ENCODE peak calls at places on chromosomes 7 and 10, in eight cellular contexts. G is foreskin fibroblast; O is lung; Q is AG08395; L is CD14-positive monocyte; U is GM03348; W is activated CD4-positive, alpha-beta T cell treated with anti-CD3 and anti-CD28 coated beads, Interleukin-2, amount 10 ng/mL, durations not matched to agents 7 days and 5 days; J is RWPE1. M is an unnamed sample.
A peak's percentile ranks its signal among the peaks of the same experiment; 100 is the strongest.

GRCh38 chr7:36904802-36905201 is 180.5 kb upstream of the AOAH start:
- DNase-seq in G (no peak), O (no peak), Q (no peak), L (no peak), U (no peak), W (no peak), J (no peak), M (no peak)

GRCh38 chr7:150404172-150404784 is 25.1 kb downstream of the ZNF775 start:
- DNase-seq in G (no peak), O (no peak), Q (no peak), L (no peak), U (no peak), W (no peak), J (no peak), M (no peak)

GRCh38 chr7:149126662-149127321 is 668 bp upstream of the ZNF425 start:
- DNase-seq in G (peak; percentile 60), O (peak; percentile 62), Q (peak; percentile 49), L (peak; percentile 48), U (peak; percentile 74), W (peak; percentile 61), J (peak; percentile 27), M (no peak)

GRCh38 chr7:114141415-114141814 is 222.6 kb upstream of the PPP1R3A start:
- DNase-seq in G (peak; percentile 44), O (no peak), Q (no peak), L (no peak), U (no peak), W (no peak), J (no peak), M (no peak)

GRCh38 chr10:102758226-102758932 is 14.6 kb downstream of the WBP1L start:
- DNase-seq in G (no peak), O (no peak), Q (no peak), L (no peak), U (no peak), W (no peak), J (no peak), M (no peak)

GRCh38 chr7:18361756-18362155 is 133.8 kb upstream of the HDAC9 start:
- DNase-seq in G (no peak), O (no peak), Q (no peak), L (no peak), U (no peak), W (no peak), J (peak; percentile 5), M (no peak)

GRCh38 chr7:113730309-113730955 is 188.4 kb downstream of the PPP1R3A start:
- DNase-seq in G (peak; percentile 68), O (no peak), Q (peak; percentile 2), L (no peak), U (peak; percentile 3), W (no peak), J (no peak), M (no peak)

GRCh38 chr10:126175586-126176258 is 212.6 kb downstream of the ADAM12 start:
- DNase-seq in G (peak; percentile 23), O (no peak), Q (no peak), L (no peak), U (no peak), W (no peak), J (no peak), M (no peak)

GRCh38 chr7:137343483-137343841 is at the start of gene PTN:
- DNase-seq in G (peak; percentile 80), O (no peak), Q (peak; percentile 49), L (no peak), U (peak; percentile 67), W (no peak), J (peak; percentile 2), M (no peak)

GRCh38 chr7:76257973-76258372 is 44.5 kb upstream of the HSPB1 start:
- DNase-seq in G (no peak), O (no peak), Q (no peak), L (no peak), U (no peak), W (no peak), J (no peak), M (no peak)

GRCh38 chr10:109427421-109427820 is 495.9 kb downstream of the XPNPEP1 start:
- DNase-seq in G (peak; percentile 40), O (no peak), Q (peak; percentile 8), L (no peak), U (peak; percentile 21), W (no peak), J (no peak), M (no peak)

GRCh38 chr7:27677912-27678612 is 15.4 kb upstream of the HIBADH start:
- DNase-seq in G (peak; percentile 93), O (no peak), Q (peak; percentile 92), L (no peak), U (peak; percentile 84), W (no peak), J (peak; percentile 96), M (no peak)

GRCh38 chr7:1700086-1700485 is 30.0 kb downstream of the ELFN1 start:
- DNase-seq in G (no peak), O (no peak), Q (no peak), L (peak; percentile 22), U (no peak), W (no peak), J (no peak), M (no peak)

GRCh38 chr7:108492742-108493141 is 33.2 kb downstream of the PNPLA8 start:
- DNase-seq in G (no peak), O (no peak), Q (no peak), L (no peak), U (no peak), W (no peak), J (no peak), M (no peak)

GRCh38 chr7:38398725-38399321 is 125.4 kb upstream of the TARP start:
- DNase-seq in G (peak; percentile 66), O (peak; percentile 46), Q (peak; percentile 72), L (no peak), U (peak; percentile 77), W (peak; percentile 52), J (peak; percentile 36), M (peak; percentile 14)

GRCh38 chr7:157312941-157313340 is 23.9 kb upstream of the DNAJB6 start:
- DNase-seq in G (no peak), O (no peak), Q (no peak), L (no peak), U (no peak), W (no peak), J (no peak), M (no peak)

GRCh38 chr10:132700168-132701098 is 85.5 kb downstream of the NKX6-2 start:
- DNase-seq in G (peak; percentile 82), O (no peak), Q (peak; percentile 39), L (no peak), U (no peak), W (no peak), J (no peak), M (no peak)

GRCh38 chr7:107039199-107039900 is 5.2 kb upstream of the PRKAR2B start:
- DNase-seq in G (no peak), O (no peak), Q (no peak), L (no peak), U (no peak), W (no peak), J (no peak), M (no peak)

GRCh38 chr10:124353091-124353815 is 65.5 kb downstream of the OAT start:
- DNase-seq in G (no peak), O (no peak), Q (no peak), L (no peak), U (no peak), W (no peak), J (no peak), M (no peak)

GRCh38 chr10:21159669-21160068 is 262.6 kb upstream of the NEBL start:
- DNase-seq in G (no peak), O (no peak), Q (no peak), L (no peak), U (no peak), W (no peak), J (no peak), M (no peak)

GRCh38 chr10:133528845-133529575 is 1.8 kb downstream of the CYP2E1 start:
- DNase-seq in G (peak; percentile 13), O (no peak), Q (peak; percentile 35), L (no peak), U (peak; percentile 80), W (no peak), J (no peak), M (peak; percentile 45)

GRCh38 chr7:98372993-98373392 is 27.9 kb downstream of the BAIAP2L1 start:
- DNase-seq in G (peak; percentile 76), O (no peak), Q (peak; percentile 68), L (no peak), U (peak; percentile 51), W (no peak), J (peak; percentile 76), M (no peak)

GRCh38 chr7:130921391-130922180 is 187.6 kb upstream of the KLF14 start:
- DNase-seq in G (peak; percentile 80), O (no peak), Q (peak; percentile 40), L (no peak), U (no peak), W (no peak), J (no peak), M (no peak)

GRCh38 chr10:114265392-114266053 is 26.5 kb downstream of the VWA2 start:
- DNase-seq in G (peak; percentile 15), O (no peak), Q (peak; percentile 61), L (no peak), U (peak; percentile 44), W (no peak), J (no peak), M (no peak)

GRCh38 chr7:107327986-107328569 is 141.8 kb upstream of the GPR22 start:
- DNase-seq in G (peak; percentile 68), O (no peak), Q (peak; percentile 5), L (no peak), U (peak; percentile 4), W (no peak), J (peak; percentile 37), M (no peak)

GRCh38 chr7:128407751-128408708 is 1.8 kb downstream of the IMPDH1 start:
- DNase-seq in G (no peak), O (no peak), Q (no peak), L (no peak), U (no peak), W (no peak), J (no peak), M (no peak)

GRCh38 chr7:156497776-156498509 is 142.6 kb upstream of the RNF32 start:
- DNase-seq in G (no peak), O (peak; percentile 18), Q (no peak), L (no peak), U (no peak), W (no peak), J (no peak), M (no peak)

GRCh38 chr7:114504586-114504985 is 90.0 kb downstream of the FOXP2 start:
- DNase-seq in G (peak; percentile 35), O (no peak), Q (no peak), L (no peak), U (no peak), W (no peak), J (no peak), M (no peak)

GRCh38 chr7:103113164-103113563 is 35.7 kb downstream of the NAPEPLD start:
- DNase-seq in G (peak; percentile 89), O (no peak), Q (peak; percentile 89), L (no peak), U (peak; percentile 84), W (no peak), J (peak; percentile 79), M (peak; percentile 10)

GRCh38 chr7:85150624-85151023 is 36.2 kb downstream of the SEMA3D start:
- DNase-seq in G (no peak), O (no peak), Q (no peak), L (no peak), U (no peak), W (no peak), J (no peak), M (no peak)

GRCh38 chr7:90216080-90216674 is 4.6 kb downstream of the STEAP2 start:
- DNase-seq in G (peak; percentile 16), O (no peak), Q (peak; percentile 44), L (no peak), U (peak; percentile 4), W (no peak), J (no peak), M (no peak)

GRCh38 chr10:43610636-43611035 is 4.4 kb downstream of the ZNF485 start:
- DNase-seq in G (peak; percentile 27), O (no peak), Q (peak; percentile 14), L (no peak), U (no peak), W (no peak), J (no peak), M (no peak)

GRCh38 chr7:130996205-130996840 is 262.3 kb upstream of the KLF14 start:
- DNase-seq in G (no peak), O (no peak), Q (no peak), L (no peak), U (no peak), W (no peak), J (no peak), M (no peak)

GRCh38 chr7:17318146-17318545 is 19.7 kb downstream of the AHR start:
- DNase-seq in G (peak; percentile 46), O (no peak), Q (no peak), L (no peak), U (no peak), W (no peak), J (no peak), M (no peak)